ENCODE peak calls at places on chromosome 6, in nine cellular contexts. Y is foreskin fibroblast, L is breast epithelium, E is cardiac fibroblast, X is choroid plexus epithelial cell, S is heart right ventricle, I is stomach, B is tibial artery, M is coronary artery. R is an unnamed sample.

GRCh38 chr6:75202676-75203131 is 3.1 kb downstream of the COL12A1 start:
- DNase-seq in L (no peak), M (no peak), B (no peak), E (peak), S (no peak), X (no peak), Y (no peak), I (no peak), R (peak)

GRCh38 chr6:154550778-154551177 is 40.3 kb upstream of the CNKSR3 start:
- DNase-seq in X (no peak), S (no peak), M (no peak), I (no peak), E (no peak), B (no peak), Y (no peak), L (no peak), R (no peak)

GRCh38 chr6:57173056-57173885 is 1.1 kb downstream of the BAG2 start:
- DNase-seq in M (no peak), E (peak), B (no peak), S (no peak), I (no peak), L (no peak), Y (peak), X (peak), R (no peak)

GRCh38 chr6:108957221-108957620 is 109.0 kb downstream of the ARMC2 start:
- DNase-seq in S (no peak), M (no peak), B (no peak), L (no peak), Y (no peak), X (no peak), E (no peak), I (no peak), R (no peak)

GRCh38 chr6:142537612-142538478 is 236.0 kb downstream of the ADGRG6 start:
- DNase-seq in L (no peak), B (no peak), X (peak), I (no peak), Y (no peak), M (no peak), S (no peak), E (peak), R (peak)

GRCh38 chr6:81640891-81641290 is 111.6 kb downstream of the TENT5A start:
- DNase-seq in S (no peak), Y (no peak), M (no peak), L (no peak), E (no peak), I (no peak), X (no peak), B (no peak), R (no peak)

GRCh38 chr6:38192011-38192410 is 372.5 kb downstream of the ZFAND3 start:
- DNase-seq in S (no peak), X (no peak), E (no peak), I (no peak), B (no peak), L (no peak), M (no peak), Y (no peak), R (no peak)

GRCh38 chr6:11179978-11180303 is 52.5 kb downstream of the NEDD9 start:
- DNase-seq in X (no peak), S (no peak), Y (no peak), M (no peak), E (no peak), L (no peak), I (no peak), B (no peak), R (no peak)

GRCh38 chr6:36025932-36026327 is 1.5 kb upstream of the SLC26A8 start:
- DNase-seq in S (no peak), L (no peak), I (no peak), M (no peak), X (peak), E (peak), Y (peak), B (no peak), R (peak)

GRCh38 chr6:40906759-40907158 is 132.3 kb downstream of the UNC5CL start:
- DNase-seq in S (no peak), E (peak), X (no peak), Y (peak), I (no peak), M (no peak), B (no peak), L (no peak), R (peak)

GRCh38 chr6:150627154-150627553 is 27.5 kb downstream of the PLEKHG1 start:
- DNase-seq in L (no peak), I (no peak), Y (no peak), B (no peak), X (no peak), M (no peak), S (no peak), E (no peak), R (no peak)

GRCh38 chr6:7050911-7051779 is 56.6 kb upstream of the RREB1 start:
- DNase-seq in M (peak), E (peak), I (peak), L (peak), Y (no peak), S (peak), X (peak), B (no peak), R (peak)

GRCh38 chr6:6569768-6570167 is 18.8 kb upstream of the LY86 start:
- DNase-seq in B (no peak), M (no peak), X (no peak), S (no peak), L (no peak), E (no peak), Y (no peak), I (no peak), R (no peak)

GRCh38 chr6:86192123-86192522 is 549.4 kb upstream of the SYNCRIP start:
- DNase-seq in X (peak), E (peak), M (no peak), B (no peak), Y (no peak), L (no peak), S (no peak), I (no peak), R (peak)

GRCh38 chr6:143299253-143300166 is 151.0 kb downstream of the ADAT2 start:
- DNase-seq in X (no peak), B (no peak), Y (no peak), M (no peak), E (no peak), L (no peak), I (no peak), S (no peak), R (no peak)

GRCh38 chr6:160337301-160337700 is 10.9 kb upstream of the SLC22A3 start:
- DNase-seq in I (no peak), L (no peak), B (no peak), E (peak), M (no peak), S (no peak), X (peak), Y (peak), R (peak)

GRCh38 chr6:5076931-5077330 is 8.2 kb upstream of the PPP1R3G start:
- DNase-seq in Y (no peak), S (no peak), I (no peak), B (peak), L (no peak), E (no peak), M (no peak), X (no peak), R (no peak)

GRCh38 chr6:113006494-113006893 is 659.4 kb downstream of the RFPL4B start:
- DNase-seq in Y (no peak), B (no peak), L (no peak), S (no peak), M (no peak), I (no peak), X (no peak), E (no peak), R (no peak)

GRCh38 chr6:131613296-131613925 is 14.6 kb downstream of the MED23 start:
- DNase-seq in X (no peak), M (no peak), Y (no peak), E (no peak), B (no peak), I (no peak), S (no peak), L (no peak), R (no peak)

GRCh38 chr6:164832410-164832809 is 477.0 kb downstream of the C6orf118 start:
- DNase-seq in L (no peak), M (no peak), E (no peak), I (no peak), Y (no peak), S (no peak), B (no peak), X (no peak), R (no peak)

GRCh38 chr6:164826831-164827468 is 482.5 kb downstream of the C6orf118 start:
- DNase-seq in S (no peak), E (no peak), Y (no peak), M (no peak), B (no peak), X (no peak), I (no peak), L (no peak), R (no peak)

GRCh38 chr6:164825386-164825785 is 484.0 kb downstream of the C6orf118 start:
- DNase-seq in S (no peak), Y (no peak), X (no peak), B (no peak), L (no peak), E (no peak), M (no peak), I (no peak), R (no peak)

GRCh38 chr6:164827537-164827936 is 481.9 kb downstream of the C6orf118 start:
- DNase-seq in Y (no peak), E (no peak), X (no peak), L (no peak), I (no peak), B (no peak), M (no peak), S (no peak), R (no peak)
- H3K4me3 ChIP-seq in Y (no peak), E (no peak), X (no peak), L (no peak), I (no peak), B (no peak), M (no peak), S (no peak), R (no peak)

DNA sequence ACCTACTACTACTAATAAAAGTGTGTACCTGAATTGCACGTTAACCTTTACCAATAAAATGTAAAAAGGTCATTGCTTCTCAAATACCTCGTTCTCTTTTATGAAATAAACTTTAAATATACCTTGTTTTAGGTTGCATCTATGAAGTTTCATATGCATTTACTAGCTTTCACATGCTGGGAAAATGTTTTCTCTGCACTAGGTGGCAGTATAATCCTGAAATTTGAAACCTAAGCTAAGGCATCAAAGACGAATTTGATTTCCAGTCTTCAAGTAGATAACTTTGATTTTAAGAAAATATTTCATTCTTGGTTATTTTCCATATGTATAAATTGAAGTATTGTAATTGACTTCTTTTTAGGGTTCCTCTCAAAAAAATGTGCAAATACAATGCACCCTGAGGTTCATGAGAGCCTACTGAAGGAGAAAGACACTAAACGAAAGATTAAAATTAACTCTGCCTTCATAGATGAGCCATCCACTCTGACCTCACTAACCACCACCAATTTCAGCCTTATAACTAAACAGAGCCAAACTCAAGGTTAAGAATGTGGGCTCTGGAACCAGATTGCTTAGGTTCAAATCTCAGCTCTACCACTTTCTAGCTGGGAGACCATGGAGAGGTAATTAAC is 7.3 kb upstream of the COL9A1 start:
- DNase-seq in S (no peak), X (peak), M (no peak), Y (peak), E (peak), B (no peak), I (no peak), L (no peak), R (peak)
- TF ChIP-seq CTCF in S (peak), X (peak), M (no peak), Y (peak), E (peak), B (peak), I (peak), L (no peak), R (peak)

GRCh38 chr6:31729515-31729978 is 448 bp upstream of the DDAH2 start:
- DNase-seq in X (peak), B (peak), I (peak), L (peak), Y (peak), E (peak), S (peak), M (peak), R (peak)

GRCh38 chr6:31727034-31727716 is 1.9 kb downstream of the DDAH2 start:
- DNase-seq in E (no peak), B (no peak), X (no peak), S (no peak), Y (no peak), L (no peak), M (no peak), I (no peak), R (no peak)

GRCh38 chr6:31728767-31729514 is at the start of gene DDAH2:
- DNase-seq in B (peak), L (no peak), S (peak), I (no peak), X (no peak), E (no peak), M (no peak), Y (no peak), R (no peak)

GRCh38 chr6:31729979-31730630 is 1.0 kb upstream of the DDAH2 start:
- DNase-seq in M (peak), I (peak), L (peak), E (peak), Y (peak), S (peak), B (peak), X (peak), R (peak)

GRCh38 chr6:31727717-31728671 is 1.1 kb downstream of the DDAH2 start:
- DNase-seq in X (no peak), I (no peak), B (peak), Y (no peak), L (no peak), S (peak), M (no peak), E (no peak), R (no peak)
- H3K4me3 ChIP-seq in X (no peak), I (peak), B (peak), Y (peak), L (peak), S (peak), M (peak), E (peak), R (no peak)

DNA sequence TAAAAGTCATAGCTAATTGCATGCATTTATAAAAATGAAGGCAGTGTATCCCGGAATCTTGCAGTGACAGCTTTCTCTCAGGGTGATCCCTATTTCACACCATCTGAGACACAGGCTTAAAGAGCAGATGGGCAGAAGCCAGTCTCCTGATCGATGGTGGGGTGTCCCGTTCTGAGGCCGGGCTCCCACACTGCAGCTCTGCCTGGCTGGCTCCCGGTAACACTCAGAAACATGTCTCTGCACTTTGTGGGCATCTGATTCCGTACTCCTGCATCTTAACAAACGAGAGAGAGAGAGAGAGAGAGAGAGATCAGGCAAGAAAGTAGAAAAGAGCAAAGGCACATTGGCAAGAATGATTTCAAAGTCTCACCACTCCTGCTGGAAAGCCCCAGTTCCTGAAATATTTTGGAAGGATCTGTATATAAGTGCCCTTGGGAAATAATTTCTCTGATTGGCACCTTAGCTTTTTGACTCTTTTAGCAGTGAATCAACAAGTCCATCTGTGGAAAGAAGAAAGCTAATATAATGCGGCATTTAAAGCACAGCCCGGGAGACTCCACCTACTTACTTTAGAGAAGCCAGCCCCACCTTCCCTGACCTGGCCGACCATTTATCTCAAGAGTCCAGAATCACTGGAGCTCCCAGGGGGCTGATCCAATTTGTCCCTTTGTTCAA is 36.8 kb upstream of the EXOC2 start:
- DNase-seq in S (no peak), X (no peak), B (no peak), L (no peak), I (no peak), E (no peak), Y (no peak), M (no peak), R (no peak)
- TF ChIP-seq CTCF in S (no peak), X (no peak), B (no peak), L (no peak), I (no peak), E (no peak), Y (no peak), M (no peak), R (no peak)

DNA sequence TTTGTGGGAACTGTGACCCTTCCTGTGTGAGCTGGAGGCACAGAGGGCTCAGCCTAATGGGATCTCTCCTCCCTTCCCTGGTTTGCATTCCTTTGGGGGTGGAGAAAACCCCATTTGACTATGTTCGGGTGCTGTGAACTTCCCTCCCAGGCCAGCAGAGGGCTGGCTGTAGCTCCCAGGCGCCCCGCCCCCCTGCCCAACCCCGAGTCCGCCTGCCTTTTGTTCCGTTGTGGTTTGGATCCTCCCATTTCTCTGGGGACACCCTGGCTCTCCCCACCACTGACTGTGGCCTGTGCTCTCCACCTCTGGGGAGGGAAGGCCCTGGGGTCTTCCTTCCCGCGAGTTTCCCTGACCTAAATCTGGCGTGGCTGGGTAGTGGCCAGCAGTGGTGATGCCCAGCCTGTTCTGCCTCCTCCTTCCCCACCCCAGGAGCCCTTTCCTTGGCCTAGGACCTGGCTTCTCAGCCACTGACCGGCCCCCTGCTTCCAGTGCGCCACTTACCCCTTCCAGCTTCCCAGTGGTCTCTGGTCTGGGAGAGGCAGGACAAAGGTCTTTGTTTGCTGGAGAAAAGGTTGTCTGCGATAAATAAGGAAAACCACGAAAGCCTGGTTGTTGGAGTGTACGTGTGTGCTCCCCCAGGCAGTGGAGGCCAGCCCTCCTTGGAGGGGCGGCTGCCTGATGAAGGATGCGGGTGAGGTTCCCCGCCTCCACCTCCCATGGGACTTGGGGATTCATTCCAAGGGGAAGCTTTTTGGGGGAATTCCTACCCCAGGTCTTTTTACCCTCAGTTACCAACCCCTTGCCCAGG is 5.0 kb downstream of the VEGFA start:
- DNase-seq in L (peak), I (peak), M (no peak), S (peak), E (peak), B (peak), X (peak), Y (peak), R (peak)
- H3K4me3 ChIP-seq in L (peak), I (peak), M (peak), S (peak), E (peak), B (no peak), X (peak), Y (peak), R (peak)

DNA sequence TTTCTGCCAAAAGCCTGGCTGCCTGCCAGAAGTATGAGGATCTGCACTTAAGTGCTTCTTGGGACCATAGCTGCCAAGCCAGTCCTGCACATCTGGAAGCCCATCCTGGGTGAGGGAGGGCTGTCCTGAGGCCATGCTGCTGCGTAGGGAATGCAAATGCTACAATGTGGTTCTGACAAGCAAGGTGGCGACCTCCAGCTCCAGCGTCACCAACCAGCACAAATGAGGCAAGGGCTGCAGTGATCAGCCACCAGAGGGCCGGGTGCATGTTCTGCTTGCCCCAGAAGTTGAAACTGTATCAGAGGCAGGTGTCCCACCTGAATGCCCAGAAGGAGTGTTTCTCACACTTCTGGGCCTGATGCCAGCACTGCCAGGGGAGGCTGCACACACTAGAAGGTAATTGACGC is 99.1 kb upstream of the KCNQ5 start:
- DNase-seq in S (no peak), X (no peak), Y (no peak), M (no peak), L (no peak), B (no peak), I (no peak), E (no peak), R (no peak)
- TF ChIP-seq CTCF in S (no peak), X (peak), Y (no peak), M (no peak), L (no peak), B (no peak), I (no peak), E (no peak), R (no peak)

GRCh38 chr6:16750566-16750965 is 10.7 kb downstream of the ATXN1 start:
- DNase-seq in B (no peak), I (no peak), X (no peak), S (no peak), E (no peak), Y (no peak), L (no peak), M (no peak), R (no peak)
- H3K4me3 ChIP-seq in B (no peak), I (no peak), X (no peak), S (no peak), E (no peak), Y (no peak), L (no peak), M (no peak), R (no peak)

DNA sequence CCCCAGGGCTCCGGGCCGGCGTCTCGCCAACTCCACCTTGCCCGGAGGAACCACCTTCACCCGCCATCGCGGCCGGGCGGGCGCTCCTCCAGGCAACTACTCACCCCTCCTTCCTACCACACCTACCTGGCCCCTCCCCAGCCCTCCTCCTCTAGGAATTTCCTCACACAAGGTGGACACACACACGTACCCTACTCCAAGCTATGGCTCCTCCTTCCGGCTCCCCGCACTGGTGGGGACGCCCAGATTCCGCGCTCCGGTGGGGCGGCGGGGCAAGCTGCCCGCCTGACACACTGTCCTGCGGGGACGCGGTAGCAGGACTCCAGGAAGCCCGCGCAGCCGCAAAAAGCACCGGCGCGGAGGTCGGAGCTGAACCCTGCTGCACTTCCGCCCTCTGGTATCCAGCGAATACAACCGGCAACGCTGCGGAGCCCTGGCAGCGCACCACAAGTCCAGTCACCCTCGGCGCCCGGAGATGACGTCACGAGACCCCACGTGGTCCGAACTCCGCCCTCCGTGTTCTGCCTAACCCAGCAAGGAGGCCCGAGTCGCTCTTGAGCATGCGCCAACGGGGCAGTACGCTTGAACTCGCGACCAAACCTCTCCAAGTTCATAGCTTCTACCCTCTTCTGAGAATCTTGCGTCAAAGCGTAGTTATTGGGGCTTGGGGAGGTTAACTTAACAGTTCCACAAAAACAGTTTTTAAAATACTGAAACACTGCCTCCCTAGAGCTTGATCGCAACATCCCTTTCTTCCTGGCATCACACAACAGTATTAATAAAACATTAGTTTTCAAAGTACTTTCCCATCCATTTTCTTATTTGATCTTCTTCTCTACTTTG is at the start of gene ATG5:
- DNase-seq in E (peak), X (peak), Y (peak), B (peak), L (peak), M (peak), I (peak), S (peak), R (peak)
- TF ChIP-seq CTCF in E (no peak), X (no peak), Y (no peak), B (no peak), L (no peak), M (no peak), I (no peak), S (no peak), R (no peak)